ENCODE peak calls at places on chromosomes 4 and X, in five cellular contexts. One of them, this sample, is unnamed.
A peak's percentile ranks its signal among the peaks of the same experiment; 100 is the strongest.

GRCh38 chr4:27048350-27049100 is 187.9 kb downstream of the STIM2 start:
- DNase-seq in ovary: no peak
- DNase-seq in astrocyte of the spinal cord: peak; percentile 49
- DNase-seq in endothelial cell: no peak
- DNase-seq in foreskin fibroblast: peak; percentile 46
- DNase-seq in this sample: peak; percentile 32

GRCh38 chrX:3811331-3812311 is 98.2 kb upstream of the PRKX start:
- DNase-seq in ovary: peak; percentile 43
- DNase-seq in astrocyte of the spinal cord: peak; percentile 56
- DNase-seq in endothelial cell: peak; percentile 4
- DNase-seq in foreskin fibroblast: no peak
- DNase-seq in this sample: peak; percentile 38

GRCh38 chr4:168722391-168722790 is 225.5 kb downstream of the PALLD start:
- DNase-seq in ovary: no peak
- DNase-seq in astrocyte of the spinal cord: peak; percentile 47
- DNase-seq in endothelial cell: no peak
- DNase-seq in foreskin fibroblast: no peak
- DNase-seq in this sample: no peak

GRCh38 chrX:84340981-84341380 is 153.0 kb upstream of the RPS6KA6 start:
- DNase-seq in ovary: no peak
- DNase-seq in astrocyte of the spinal cord: peak; percentile 39
- DNase-seq in endothelial cell: no peak
- DNase-seq in foreskin fibroblast: peak; percentile 28
- DNase-seq in this sample: no peak

GRCh38 chr4:156732634-156733033 is 239.0 kb downstream of the PDGFC start:
- DNase-seq in ovary: no peak
- DNase-seq in astrocyte of the spinal cord: peak; percentile 46
- DNase-seq in endothelial cell: no peak
- DNase-seq in foreskin fibroblast: no peak
- DNase-seq in this sample: no peak

GRCh38 chr4:96407651-96408342 is 567.9 kb downstream of the PDHA2 start:
- DNase-seq in ovary: no peak
- DNase-seq in astrocyte of the spinal cord: peak; percentile 38
- DNase-seq in endothelial cell: no peak
- DNase-seq in foreskin fibroblast: no peak
- DNase-seq in this sample: no peak

GRCh38 chr4:105619193-105619931 is 66.9 kb downstream of the ARHGEF38 start:
- DNase-seq in ovary: peak; percentile 35
- DNase-seq in astrocyte of the spinal cord: peak; percentile 61
- DNase-seq in endothelial cell: no peak
- DNase-seq in foreskin fibroblast: no peak
- DNase-seq in this sample: no peak

GRCh38 chr4:187782425-187782824 is 213.1 kb upstream of the ZFP42 start:
- DNase-seq in ovary: no peak
- DNase-seq in astrocyte of the spinal cord: no peak
- DNase-seq in endothelial cell: no peak
- DNase-seq in foreskin fibroblast: no peak
- DNase-seq in this sample: no peak

GRCh38 chr4:162661913-162662312 is 498.1 kb upstream of the FSTL5 start:
- DNase-seq in ovary: no peak
- DNase-seq in astrocyte of the spinal cord: no peak
- DNase-seq in endothelial cell: no peak
- DNase-seq in foreskin fibroblast: no peak
- DNase-seq in this sample: no peak

GRCh38 chr4:113673450-113673849 is 88.1 kb downstream of the CAMK2D start:
- DNase-seq in ovary: no peak
- DNase-seq in astrocyte of the spinal cord: no peak
- DNase-seq in endothelial cell: no peak
- DNase-seq in foreskin fibroblast: peak; percentile 49
- DNase-seq in this sample: peak; percentile 5

GRCh38 chr4:93617596-93617995 is 211.0 kb upstream of the ATOH1 start:
- DNase-seq in ovary: no peak
- DNase-seq in astrocyte of the spinal cord: no peak
- DNase-seq in endothelial cell: no peak
- DNase-seq in foreskin fibroblast: no peak
- DNase-seq in this sample: no peak

GRCh38 chr4:178356725-178357124 is 914.5 kb upstream of the AGA start:
- DNase-seq in ovary: no peak
- DNase-seq in astrocyte of the spinal cord: no peak
- DNase-seq in endothelial cell: no peak
- DNase-seq in foreskin fibroblast: no peak
- DNase-seq in this sample: no peak

GRCh38 chr4:175309041-175309440 is 390.9 kb downstream of the ADAM29 start:
- DNase-seq in ovary: no peak
- DNase-seq in astrocyte of the spinal cord: no peak
- DNase-seq in endothelial cell: no peak
- DNase-seq in foreskin fibroblast: no peak
- DNase-seq in this sample: no peak

GRCh38 chrX:136495043-136495442 is 2.3 kb upstream of the HTATSF1 start:
- DNase-seq in ovary: no peak
- DNase-seq in astrocyte of the spinal cord: no peak
- DNase-seq in endothelial cell: no peak
- DNase-seq in foreskin fibroblast: no peak
- DNase-seq in this sample: no peak

GRCh38 chr4:141121768-141122415 is 11.4 kb downstream of the RNF150 start:
- DNase-seq in ovary: no peak
- DNase-seq in astrocyte of the spinal cord: no peak
- DNase-seq in endothelial cell: no peak
- DNase-seq in foreskin fibroblast: no peak
- DNase-seq in this sample: no peak

GRCh38 chr4:57184378-57185031 is 74.3 kb upstream of the IGFBP7 start:
- DNase-seq in ovary: no peak
- DNase-seq in astrocyte of the spinal cord: no peak
- DNase-seq in endothelial cell: no peak
- DNase-seq in foreskin fibroblast: no peak
- DNase-seq in this sample: no peak

GRCh38 chr4:151678048-151678853 is 82.6 kb downstream of the GATB start:
- DNase-seq in ovary: no peak
- DNase-seq in astrocyte of the spinal cord: no peak
- DNase-seq in endothelial cell: no peak
- DNase-seq in foreskin fibroblast: no peak
- DNase-seq in this sample: no peak

GRCh38 chr4:151676301-151676700 is 84.5 kb downstream of the GATB start:
- DNase-seq in ovary: peak; percentile 25
- DNase-seq in astrocyte of the spinal cord: peak; percentile 82
- DNase-seq in endothelial cell: no peak
- DNase-seq in foreskin fibroblast: peak; percentile 83
- DNase-seq in this sample: no peak

GRCh38 chr4:151679247-151679646 is 81.6 kb downstream of the GATB start:
- DNase-seq in ovary: no peak
- DNase-seq in astrocyte of the spinal cord: no peak
- DNase-seq in endothelial cell: no peak
- DNase-seq in foreskin fibroblast: no peak
- DNase-seq in this sample: no peak

GRCh38 chr4:151675366-151676060 is 85.3 kb downstream of the GATB start:
- DNase-seq in ovary: no peak
- DNase-seq in astrocyte of the spinal cord: no peak
- DNase-seq in endothelial cell: no peak
- DNase-seq in foreskin fibroblast: no peak
- DNase-seq in this sample: no peak

DNA sequence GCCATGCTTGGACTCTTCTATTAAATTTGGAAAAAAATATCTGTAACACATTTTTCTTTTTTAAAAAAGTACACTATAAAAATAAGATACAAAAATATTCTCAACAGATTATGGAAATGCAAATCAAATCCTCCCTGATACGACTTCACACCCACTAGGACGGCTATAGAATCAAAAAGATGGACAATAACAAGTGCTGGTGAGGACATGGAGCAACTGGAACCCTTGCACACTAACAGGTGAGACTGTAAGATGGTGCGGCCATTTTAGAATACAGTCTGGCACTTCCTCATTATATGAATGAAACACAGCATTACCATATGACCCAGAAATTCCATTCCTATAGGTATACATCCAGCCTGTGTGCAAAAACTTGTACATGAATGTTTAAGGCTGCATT is 83.6 kb downstream of the GATB start:
- DNase-seq in ovary: no peak
- DNase-seq in astrocyte of the spinal cord: no peak
- DNase-seq in endothelial cell: no peak
- DNase-seq in foreskin fibroblast: no peak
- DNase-seq in this sample: no peak
- TF ChIP-seq CTCF in ovary: no peak
- TF ChIP-seq CTCF in astrocyte of the spinal cord: no peak
- TF ChIP-seq CTCF in endothelial cell: no peak
- TF ChIP-seq CTCF in foreskin fibroblast: no peak
- TF ChIP-seq CTCF in this sample: no peak

DNA sequence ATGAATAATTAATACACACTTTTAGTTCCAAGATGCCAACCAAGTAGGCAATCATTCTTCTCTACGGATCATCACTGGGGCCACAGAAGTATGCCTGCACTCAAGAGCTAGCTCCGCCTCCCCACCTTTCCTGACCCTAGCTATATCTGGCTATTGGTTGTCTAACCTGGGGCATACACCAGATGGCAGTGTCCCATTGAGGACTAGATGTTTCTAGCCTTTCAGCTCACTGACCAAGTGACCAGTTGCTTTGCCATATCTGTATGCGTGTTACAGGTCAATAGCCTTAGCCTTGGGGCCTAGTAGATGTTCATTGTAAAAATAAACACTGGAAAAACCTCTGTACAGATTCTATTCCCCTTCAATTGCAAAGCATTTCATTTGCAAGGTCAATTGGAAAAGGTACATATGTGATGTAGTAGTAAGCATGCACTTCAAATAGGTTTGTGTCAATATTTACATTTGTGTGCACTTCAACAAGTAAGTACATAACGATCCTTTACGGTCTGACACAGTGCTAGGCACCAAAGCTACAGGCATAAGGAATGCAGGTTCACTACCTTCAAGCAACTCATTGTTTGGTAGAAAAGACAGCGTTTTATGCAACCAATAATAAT is 521.7 kb downstream of the PPARGC1A start:
- DNase-seq in ovary: no peak
- DNase-seq in astrocyte of the spinal cord: no peak
- DNase-seq in endothelial cell: peak; percentile 45
- DNase-seq in foreskin fibroblast: no peak
- DNase-seq in this sample: no peak
- TF ChIP-seq CTCF in ovary: no peak
- TF ChIP-seq CTCF in astrocyte of the spinal cord: peak; percentile 2
- TF ChIP-seq CTCF in endothelial cell: peak; percentile 58
- TF ChIP-seq CTCF in foreskin fibroblast: no peak
- TF ChIP-seq CTCF in this sample: no peak

GRCh38 chr4:121070696-121071639 is 1.4 kb downstream of the NDNF start:
- DNase-seq in ovary: peak; percentile 61
- DNase-seq in astrocyte of the spinal cord: no peak
- DNase-seq in endothelial cell: peak; percentile 76
- DNase-seq in foreskin fibroblast: peak; percentile 72
- DNase-seq in this sample: peak; percentile 16
- TF ChIP-seq CTCF in ovary: no peak
- TF ChIP-seq CTCF in astrocyte of the spinal cord: peak; percentile 39
- TF ChIP-seq CTCF in endothelial cell: peak; percentile 46
- TF ChIP-seq CTCF in foreskin fibroblast: peak; percentile 28
- TF ChIP-seq CTCF in this sample: no peak

GRCh38 chrX:11908371-11908770 is 150.3 kb downstream of the MSL3 start:
- DNase-seq in ovary: no peak
- DNase-seq in astrocyte of the spinal cord: peak; percentile 12
- DNase-seq in endothelial cell: peak; percentile 9
- DNase-seq in foreskin fibroblast: peak; percentile 28
- DNase-seq in this sample: peak; percentile 21
- TF ChIP-seq CTCF in ovary: no peak
- TF ChIP-seq CTCF in astrocyte of the spinal cord: peak; percentile 51
- TF ChIP-seq CTCF in endothelial cell: no peak
- TF ChIP-seq CTCF in foreskin fibroblast: peak; percentile 35
- TF ChIP-seq CTCF in this sample: no peak

GRCh38 chr4:80484707-80485106 is 149.2 kb downstream of the CFAP299 start:
- DNase-seq in ovary: no peak
- DNase-seq in astrocyte of the spinal cord: no peak
- DNase-seq in endothelial cell: no peak
- DNase-seq in foreskin fibroblast: peak; percentile 41
- DNase-seq in this sample: no peak

GRCh38 chr4:80489798-80490197 is 154.3 kb downstream of the CFAP299 start:
- DNase-seq in ovary: no peak
- DNase-seq in astrocyte of the spinal cord: no peak
- DNase-seq in endothelial cell: no peak
- DNase-seq in foreskin fibroblast: no peak
- DNase-seq in this sample: no peak

DNA sequence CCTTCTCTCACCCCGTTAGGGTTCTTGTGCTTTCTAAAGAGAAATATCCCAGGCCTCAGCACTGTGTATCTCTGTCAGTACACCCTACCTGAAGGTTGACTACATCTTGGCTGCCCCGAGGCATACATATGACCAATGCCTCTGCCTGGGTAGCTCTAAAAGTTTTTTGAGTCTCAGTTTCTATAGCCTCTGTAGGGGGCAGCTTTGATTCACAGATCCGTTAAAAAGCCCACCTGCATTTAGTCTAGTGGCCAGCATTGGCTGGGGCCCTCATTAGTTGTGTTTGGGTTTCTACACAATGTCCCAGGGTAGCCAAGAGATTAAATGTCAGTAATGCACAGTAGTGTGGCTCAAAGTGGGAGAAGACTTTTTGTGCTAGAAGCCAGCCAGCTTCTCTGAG is 151.1 kb downstream of the CFAP299 start:
- DNase-seq in ovary: no peak
- DNase-seq in astrocyte of the spinal cord: no peak
- DNase-seq in endothelial cell: no peak
- DNase-seq in foreskin fibroblast: no peak
- DNase-seq in this sample: no peak
- TF ChIP-seq CTCF in ovary: no peak
- TF ChIP-seq CTCF in astrocyte of the spinal cord: no peak
- TF ChIP-seq CTCF in endothelial cell: no peak
- TF ChIP-seq CTCF in foreskin fibroblast: no peak
- TF ChIP-seq CTCF in this sample: no peak

DNA sequence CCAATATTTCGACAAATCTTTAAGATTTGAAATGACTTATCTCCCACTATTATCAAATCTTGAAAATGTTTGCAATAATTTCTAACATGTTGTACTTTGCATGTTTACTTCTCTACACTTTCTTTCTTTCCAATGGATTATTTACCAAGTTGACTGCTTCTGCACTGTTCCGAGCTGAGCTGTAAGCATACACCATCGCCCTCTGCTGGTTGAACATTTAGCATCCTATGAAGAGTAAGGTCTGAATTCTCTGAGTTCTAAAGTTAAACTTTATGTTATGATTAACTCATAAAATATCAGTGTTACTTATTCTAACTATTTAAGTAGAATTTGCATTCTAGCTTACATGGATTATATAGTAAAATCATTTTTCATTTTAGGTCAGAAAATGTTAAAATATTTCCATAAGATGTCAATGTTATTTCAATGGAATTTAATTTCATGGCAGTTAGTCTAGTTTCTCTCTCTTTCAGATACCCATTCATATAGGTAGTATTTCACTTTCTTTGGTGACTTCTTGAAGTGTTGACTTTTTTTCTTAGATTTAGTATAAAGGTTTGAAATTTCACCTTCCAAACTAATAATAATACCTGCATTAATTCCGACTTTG is 137.4 kb downstream of the DKK2 start:
- DNase-seq in ovary: peak; percentile 53
- DNase-seq in astrocyte of the spinal cord: peak; percentile 70
- DNase-seq in endothelial cell: peak; percentile 61
- DNase-seq in foreskin fibroblast: peak; percentile 82
- DNase-seq in this sample: peak; percentile 25
- TF ChIP-seq CTCF in ovary: peak; percentile 51
- TF ChIP-seq CTCF in astrocyte of the spinal cord: peak; percentile 80
- TF ChIP-seq CTCF in endothelial cell: peak; percentile 84
- TF ChIP-seq CTCF in foreskin fibroblast: peak; percentile 68
- TF ChIP-seq CTCF in this sample: peak; percentile 70

GRCh38 chrX:452598-452997 is 65.9 kb upstream of the PPP2R3B start:
- DNase-seq in ovary: no peak
- DNase-seq in astrocyte of the spinal cord: no peak
- DNase-seq in endothelial cell: no peak
- DNase-seq in foreskin fibroblast: no peak
- DNase-seq in this sample: no peak
- TF ChIP-seq CTCF in ovary: no peak
- TF ChIP-seq CTCF in astrocyte of the spinal cord: no peak
- TF ChIP-seq CTCF in endothelial cell: no peak
- TF ChIP-seq CTCF in foreskin fibroblast: no peak
- TF ChIP-seq CTCF in this sample: no peak

This sample was measured in GM20000.